ENCODE peak calls at places on chromosomes 7 and 10, in six cellular contexts. O, M, L, S, V and Q are unnamed samples. For H3K4me1, the result is how much of the 10 kb centered on the place peaks cover.

GRCh38 chr10:6513509-6513908 is 66.6 kb downstream of the PRKCQ start:
- DNase-seq in V (no peak), M (no peak), S (no peak), O (peak), L (no peak), Q (no peak)

GRCh38 chr10:95906675-95907453 is 911 bp upstream of the CC2D2B start:
- DNase-seq in V (peak), O (no peak), M (peak), S (peak), L (peak), Q (peak)

GRCh38 chr10:49109669-49110335 is 5.5 kb downstream of the VSTM4 start:
- DNase-seq in V (peak), O (no peak), M (no peak), L (no peak), S (peak), Q (no peak)

GRCh38 chr10:119211625-119212441 is 4.5 kb downstream of the GRK5 start:
- DNase-seq in O (peak), S (no peak), M (no peak), L (peak), V (no peak), Q (no peak)

GRCh38 chr7:44290250-44290616 is 35.2 kb downstream of the CAMK2B start:
- DNase-seq in M (no peak), L (no peak), S (no peak), V (no peak), O (no peak), Q (no peak)

GRCh38 chr10:58615237-58615935 is 102.7 kb downstream of the BICC1 start:
- DNase-seq in V (no peak), L (no peak), S (no peak), M (no peak), O (no peak), Q (no peak)

GRCh38 chr10:74058658-74059057 is 60.7 kb downstream of the VCL start:
- DNase-seq in M (no peak), V (no peak), O (peak), L (peak), S (no peak), Q (no peak)

GRCh38 chr10:3861785-3862184 is 76.8 kb upstream of the KLF6 start:
- DNase-seq in M (no peak), L (no peak), V (no peak), S (no peak), O (no peak), Q (no peak)

GRCh38 chr10:69866688-69867461 is 65.2 kb downstream of the COL13A1 start:
- DNase-seq in V (peak), M (no peak), O (no peak), S (peak), L (peak), Q (peak)

GRCh38 chr7:21605008-21605407 is 62.2 kb downstream of the DNAH11 start:
- DNase-seq in S (no peak), L (no peak), M (no peak), V (no peak), O (no peak), Q (no peak)

GRCh38 chr10:71727429-71728217 is 8.0 kb upstream of the C10orf105 start:
- DNase-seq in S (peak), M (no peak), O (peak), L (peak), V (peak), Q (no peak)

GRCh38 chr10:15540729-15541128 is 169.6 kb upstream of the FAM171A1 start:
- DNase-seq in O (no peak), M (no peak), L (no peak), S (peak), V (no peak), Q (no peak)

GRCh38 chr10:70430489-70431445 is 10.7 kb downstream of the NODAL start:
- DNase-seq in L (peak), V (peak), M (no peak), O (no peak), S (peak), Q (no peak)

GRCh38 chr10:85124592-85124991 is 796.2 kb downstream of the CCSER2 start:
- DNase-seq in M (no peak), V (no peak), S (no peak), O (no peak), L (peak), Q (no peak)

GRCh38 chr10:121648078-121648477 is 49.8 kb upstream of the FGFR2 start:
- DNase-seq in O (no peak), S (no peak), L (no peak), V (no peak), M (no peak), Q (no peak)

GRCh38 chr7:158705234-158705890 is 758 bp upstream of the NCAPG2 start:
- DNase-seq in L (peak), S (peak), M (no peak), O (no peak), V (no peak), Q (no peak)

GRCh38 chr7:92645531-92646061 is 55.4 kb upstream of the FAM133B start:
- DNase-seq in V (peak), O (no peak), L (no peak), S (no peak), M (no peak), Q (peak)

GRCh38 chr10:119860866-119861601 is 11.6 kb downstream of the MCMBP start:
- DNase-seq in M (no peak), S (no peak), O (no peak), L (no peak), V (no peak), Q (no peak)

GRCh38 chr7:131488361-131488760 is 68.1 kb downstream of the PODXL start:
- DNase-seq in M (no peak), S (peak), L (no peak), V (no peak), O (no peak), Q (no peak)

GRCh38 chr7:24158976-24159375 is 125.0 kb upstream of the NPY start:
- DNase-seq in O (no peak), M (no peak), L (no peak), V (no peak), S (peak), Q (no peak)

GRCh38 chr10:624312-624604 is 65.2 kb downstream of the DIP2C start:
- DNase-seq in M (no peak), L (no peak), O (no peak), V (no peak), S (no peak), Q (no peak)

GRCh38 chr10:13661261-13661660 is 74.5 kb downstream of the PRPF18 start:
- DNase-seq in S (no peak), O (no peak), L (no peak), M (no peak), V (no peak), Q (no peak)

GRCh38 chr7:36496576-36496975 is 106.9 kb downstream of the ANLN start:
- DNase-seq in O (no peak), V (no peak), L (no peak), M (no peak), S (no peak), Q (no peak)

GRCh38 chr7:8160250-8160649 is 101.7 kb downstream of the ICA1 start:
- DNase-seq in L (no peak), M (no peak), V (no peak), S (no peak), O (no peak), Q (no peak)

GRCh38 chr7:21044913-21045312 is 258.2 kb upstream of the SP8 start:
- DNase-seq in V (no peak), L (no peak), O (no peak), M (no peak), S (no peak), Q (no peak)

GRCh38 chr7:39406464-39406863 is 159.7 kb upstream of the YAE1 start:
- DNase-seq in O (no peak), S (no peak), M (no peak), L (no peak), V (no peak), Q (no peak)

GRCh38 chr7:143205560-143206293 is 16.1 kb upstream of the TAS2R40 start:
- DNase-seq in M (no peak), L (no peak), V (no peak), O (peak), S (no peak), Q (no peak)

GRCh38 chr7:135109976-135110375 is 37.9 kb upstream of the TMEM140 start:
- DNase-seq in S (no peak), V (no peak), L (no peak), M (no peak), O (no peak), Q (no peak)

GRCh38 chr10:130443236-130443635 is 307.0 kb downstream of the GLRX3 start:
- DNase-seq in L (no peak), V (no peak), M (no peak), O (no peak), S (no peak), Q (no peak)

GRCh38 chr7:155490697-155491628 is 33.0 kb downstream of the EN2 start:
- DNase-seq in S (peak), O (peak), V (peak), M (peak), L (no peak), Q (no peak)

GRCh38 chr7:83036721-83037380 is 125.8 kb downstream of the PCLO start:
- DNase-seq in O (no peak), S (no peak), M (no peak), L (no peak), V (no peak), Q (no peak)

GRCh38 chr7:57638651-57639050 is 188.7 kb downstream of the ZNF716 start:
- DNase-seq in V (no peak), O (no peak), M (no peak), S (no peak), L (no peak), Q (no peak)

GRCh38 chr10:71218046-71218832 is 5.9 kb downstream of the UNC5B start:
- DNase-seq in V (no peak), M (peak), O (no peak), S (peak), L (no peak), Q (no peak)

GRCh38 chr7:146116452-146117219 is at the start of gene CNTNAP2:
- DNase-seq in L (peak), O (no peak), M (peak), V (no peak), S (peak), Q (no peak)

GRCh38 chr7:92904292-92905131 is 68.1 kb upstream of the CDK6 start:
- DNase-seq in O (peak), M (no peak), L (no peak), S (peak), V (no peak), Q (peak)

GRCh38 chr7:93373537-93373936 is 141.4 kb downstream of the VPS50 start:
- DNase-seq in O (no peak), M (no peak), S (no peak), L (no peak), V (no peak), Q (peak)

GRCh38 chr7:54813398-54813797 is 54.4 kb upstream of the SEC61G start:
- DNase-seq in O (no peak), M (no peak), S (no peak), L (no peak), V (no peak), Q (no peak)

GRCh38 chr7:44678468-44679179 is 70.0 kb upstream of the ZMIZ2 start:
- DNase-seq in M (no peak), L (no peak), V (no peak), S (peak), O (no peak), Q (peak)

GRCh38 chr7:51577390-51577789 is 260.8 kb upstream of the COBL start:
- DNase-seq in S (no peak), L (no peak), O (no peak), M (no peak), V (no peak), Q (no peak)
- H3K4me1 ChIP-seq in S (under half), L (under half), O (under half), M (under half), V (under half), Q (under half)

DNA sequence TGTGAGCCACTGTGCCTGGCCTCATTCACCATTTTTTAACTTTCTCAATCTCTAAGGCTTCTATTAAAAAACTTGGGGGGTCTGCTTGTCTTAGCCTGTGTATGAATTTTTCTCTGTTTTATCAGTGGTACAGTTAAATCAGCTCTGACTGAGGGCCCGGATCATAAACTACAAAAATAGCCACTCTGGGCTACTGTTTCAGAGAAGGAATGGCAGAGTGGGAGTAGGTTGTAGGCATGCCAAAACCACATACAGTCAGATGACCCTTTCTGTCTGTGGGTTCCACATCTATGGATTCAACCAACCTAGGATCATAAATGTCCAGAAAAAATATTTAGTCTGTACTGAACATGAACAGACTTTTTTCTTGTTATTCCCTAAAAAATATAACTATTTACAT is 21.3 kb downstream of the TBC1D12 start:
- DNase-seq in M (no peak), O (no peak), V (no peak), S (peak), L (no peak), Q (no peak)
- H3K27ac ChIP-seq in M (no peak), O (no peak), V (no peak), S (no peak), L (no peak), Q (no peak)

DNA sequence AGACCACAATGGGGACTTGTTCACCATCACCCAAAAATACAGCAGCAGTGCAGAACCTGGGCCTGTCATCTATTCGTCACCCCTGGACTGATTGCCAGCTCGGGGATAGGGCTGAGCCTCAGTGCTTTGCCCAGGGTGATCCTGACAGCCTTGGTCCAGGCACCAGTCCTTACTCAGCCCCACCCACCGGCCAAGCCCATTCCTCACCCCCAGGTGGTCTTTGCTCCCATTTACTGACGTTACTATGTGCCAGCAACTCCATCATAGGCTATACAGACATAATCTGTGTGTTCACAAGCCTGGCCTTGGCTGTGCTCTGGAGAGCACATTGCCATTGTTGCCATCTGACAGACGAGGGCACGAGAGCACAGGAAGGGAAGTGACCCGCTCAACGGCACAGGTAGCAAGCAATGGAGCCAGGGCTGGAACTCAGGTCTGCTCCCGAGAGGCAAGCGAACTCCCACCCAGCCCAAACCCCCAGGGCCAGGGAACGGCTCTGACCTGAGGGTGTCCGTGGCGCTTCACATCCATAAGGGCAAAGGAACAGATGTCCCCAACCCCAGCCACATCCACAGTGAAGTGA is 6.8 kb downstream of the ATG9B start:
- DNase-seq in L (no peak), S (no peak), M (no peak), O (no peak), V (no peak), Q (no peak)
- H3K4me3 ChIP-seq in L (peak), S (no peak), M (no peak), O (peak), V (no peak), Q (no peak)

GRCh38 chr10:62019013-62019684 is 117.7 kb downstream of the ARID5B start:
- DNase-seq in M (no peak), L (no peak), V (no peak), S (peak), O (no peak), Q (peak)

GRCh38 chr10:62017141-62017870 is 115.8 kb downstream of the ARID5B start:
- DNase-seq in V (no peak), S (peak), L (no peak), O (no peak), M (no peak), Q (no peak)

GRCh38 chr10:62019685-62020361 is 118.3 kb downstream of the ARID5B start:
- DNase-seq in O (no peak), M (no peak), L (no peak), S (peak), V (no peak), Q (peak)

GRCh38 chr10:62016477-62017140 is 115.1 kb downstream of the ARID5B start:
- DNase-seq in M (no peak), O (no peak), L (no peak), V (no peak), S (peak), Q (no peak)

GRCh38 chr10:62018141-62018911 is 116.8 kb downstream of the ARID5B start:
- DNase-seq in S (no peak), V (no peak), O (no peak), L (no peak), M (no peak), Q (no peak)
- H3K4me1 ChIP-seq in S (half or more), V (under half), O (under half), L (under half), M (under half), Q (half or more)

DNA sequence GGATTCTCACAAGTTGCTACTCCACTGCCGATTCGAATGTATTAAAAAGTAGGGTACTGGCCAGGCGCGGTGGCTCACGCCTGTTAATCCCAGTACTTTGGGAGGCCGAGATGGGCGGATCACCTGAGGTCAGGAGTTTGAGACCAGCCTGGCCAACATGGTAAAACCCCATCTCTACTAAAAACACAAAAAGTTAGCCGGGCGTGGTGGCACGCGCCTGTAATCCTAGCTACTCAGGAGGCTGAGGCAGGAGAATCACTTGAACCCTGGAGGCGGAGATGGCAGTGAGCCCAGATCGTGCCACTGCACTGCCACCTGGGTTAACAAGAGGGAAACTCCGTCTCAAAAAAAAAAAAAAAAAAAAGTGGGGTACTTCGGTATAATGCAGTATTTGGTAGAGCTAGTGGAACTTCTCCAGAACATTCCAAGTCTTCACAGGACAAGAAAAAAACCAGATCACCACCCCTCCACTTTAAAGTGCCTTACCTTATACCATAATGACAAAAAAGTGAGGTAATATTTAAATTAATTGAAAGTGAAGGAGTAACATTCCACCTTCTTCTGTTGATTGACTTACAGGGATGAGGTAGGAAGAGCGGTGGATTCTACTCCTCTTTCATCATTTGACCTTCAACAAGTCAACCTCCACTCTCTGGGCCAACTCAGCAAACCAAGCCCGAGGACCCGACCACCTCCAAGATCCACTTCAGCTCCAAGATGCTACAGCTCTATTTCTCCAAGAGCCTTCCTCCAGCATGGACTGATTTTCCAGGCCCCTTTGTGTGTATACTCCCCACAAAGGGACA is 2.0 kb downstream of the BAZ1B start:
- DNase-seq in M (peak), S (peak), L (peak), V (peak), O (no peak), Q (no peak)
- H3K27ac ChIP-seq in M (no peak), S (peak), L (peak), V (peak), O (peak), Q (no peak)

GRCh38 chr10:27747096-27747451 is 1.5 kb upstream of the MKX start:
- DNase-seq in S (no peak), M (no peak), L (peak), V (no peak), O (no peak), Q (no peak)

GRCh38 chr10:27745380-27745718 is 270 bp downstream of the MKX start:
- DNase-seq in S (no peak), V (no peak), M (no peak), O (no peak), L (no peak), Q (no peak)

GRCh38 chr10:27744478-27745379 is 890 bp downstream of the MKX start:
- DNase-seq in L (peak), O (peak), S (peak), V (no peak), M (peak), Q (peak)

GRCh38 chr10:27745719-27746363 is at the start of gene MKX:
- DNase-seq in S (peak), O (peak), V (peak), L (peak), M (peak), Q (no peak)

GRCh38 chr10:27746364-27747095 is 911 bp upstream of the MKX start:
- DNase-seq in M (no peak), L (no peak), S (peak), V (no peak), O (no peak), Q (no peak)
- H3K4me3 ChIP-seq in M (no peak), L (peak), S (peak), V (no peak), O (peak), Q (no peak)

GRCh38 chr10:123135415-123136141 is at the start of gene HMX3:
- DNase-seq in L (no peak), V (no peak), O (no peak), S (peak), M (no peak), Q (peak)
- H3K4me1 ChIP-seq in L (under half), V (under half), O (half or more), S (under half), M (under half), Q (under half)